ENCODE peak calls at places on chromosomes 1 and 21, in eight cellular contexts. Y, U, E, C, G, S, T and M are unnamed samples.

GRCh38 chr1:109546311-109547109 is 1.9 kb upstream of the GNAI3 start:
- DNase-seq in Y (peak; percentile 85), U (peak; percentile 95), E (peak; percentile 87), C (peak; percentile 89), G (peak; percentile 93), S (peak; percentile 83), T (peak; percentile 68), M (peak; percentile 92)

GRCh38 chr1:111880866-111881837 is 108.3 kb downstream of the KCND3 start:
- DNase-seq in Y (no peak), U (no peak), E (no peak), C (no peak), G (no peak), S (no peak), T (no peak), M (no peak)

GRCh38 chr1:216902669-216903388 is 179.6 kb upstream of the ESRRG start:
- DNase-seq in Y (no peak), U (no peak), E (no peak), C (no peak), G (peak; percentile 64), S (no peak), T (no peak), M (no peak)

GRCh38 chr1:24045766-24046165 is 65.6 kb upstream of the SRSF10 start:
- DNase-seq in Y (peak; percentile 25), U (no peak), E (no peak), C (no peak), G (no peak), S (no peak), T (no peak), M (no peak)

GRCh38 chr1:43851561-43852338 is 81.9 kb upstream of the ARTN start:
- DNase-seq in Y (no peak), U (no peak), E (no peak), C (no peak), G (no peak), S (no peak), T (no peak), M (no peak)

GRCh38 chr1:54227836-54228435 is 28.0 kb downstream of the MRPL37 start:
- DNase-seq in Y (no peak), U (no peak), E (peak; percentile 10), C (no peak), G (no peak), S (no peak), T (no peak), M (no peak)

GRCh38 chr1:231196728-231197127 is 34.9 kb downstream of the TRIM67 start:
- DNase-seq in Y (no peak), U (no peak), E (no peak), C (no peak), G (no peak), S (no peak), T (no peak), M (peak; percentile 13)

GRCh38 chr1:209384710-209385550 is 198.6 kb upstream of the CAMK1G start:
- DNase-seq in Y (no peak), U (no peak), E (no peak), C (no peak), G (no peak), S (no peak), T (no peak), M (no peak)

GRCh38 chr1:156295391-156295947 is at the start of gene GLMP:
- DNase-seq in Y (peak; percentile 69), U (peak; percentile 87), E (peak; percentile 71), C (peak; percentile 84), G (peak; percentile 78), S (peak; percentile 82), T (no peak), M (peak; percentile 89)

GRCh38 chr1:211738709-211739301 is 63.4 kb upstream of the NEK2 start:
- DNase-seq in Y (no peak), U (no peak), E (no peak), C (no peak), G (no peak), S (no peak), T (no peak), M (no peak)

GRCh38 chr1:8086071-8086470 is 60.0 kb upstream of the ERRFI1 start:
- DNase-seq in Y (no peak), U (no peak), E (no peak), C (no peak), G (no peak), S (no peak), T (no peak), M (no peak)

GRCh38 chr1:16922885-16923431 is 1.2 kb downstream of the CROCC start:
- DNase-seq in Y (no peak), U (no peak), E (no peak), C (no peak), G (no peak), S (no peak), T (no peak), M (peak; percentile 58)

GRCh38 chr1:56527548-56528302 is 51.6 kb downstream of the PLPP3 start:
- DNase-seq in Y (no peak), U (no peak), E (peak; percentile 59), C (no peak), G (no peak), S (no peak), T (no peak), M (no peak)

GRCh38 chr1:24506706-24507422 is 4.2 kb downstream of the RCAN3 start:
- DNase-seq in Y (no peak), U (no peak), E (no peak), C (no peak), G (no peak), S (no peak), T (no peak), M (no peak)

GRCh38 chr21:37837381-37837780 is 78.9 kb downstream of the KCNJ6 start:
- DNase-seq in Y (no peak), U (no peak), E (no peak), C (no peak), G (no peak), S (no peak), T (no peak), M (no peak)

GRCh38 chr21:22136770-22137169 is 1138.6 kb downstream of the NCAM2 start:
- DNase-seq in Y (no peak), U (no peak), E (no peak), C (no peak), G (no peak), S (no peak), T (no peak), M (no peak)

DNA sequence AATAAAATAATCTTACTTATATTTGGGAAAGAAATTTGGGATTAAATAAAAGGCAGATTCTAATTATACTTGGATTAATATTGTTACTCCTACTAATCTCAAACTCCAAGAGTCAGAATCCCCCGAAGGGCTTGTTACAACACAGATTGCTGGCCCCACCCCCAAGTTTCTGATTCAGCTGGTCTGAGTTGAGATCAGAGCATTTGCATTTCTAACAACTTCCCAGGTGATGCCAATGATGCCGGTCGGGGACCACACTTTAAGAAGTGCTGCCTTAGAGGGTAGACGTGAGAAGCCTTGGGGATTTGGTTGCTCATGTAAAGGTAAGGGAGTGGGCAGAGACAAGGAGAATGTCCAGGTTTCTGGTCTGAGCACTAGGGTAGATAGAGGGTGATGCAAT is 47.2 kb downstream of the FMN2 start:
- DNase-seq in Y (no peak), U (no peak), E (no peak), C (no peak), G (no peak), S (no peak), T (peak; percentile 27), M (no peak)
- H3K36me3 ChIP-seq in Y (no peaks in the 10 kb centered on the region), U (no peaks in the 10 kb centered on the region), E (no peaks in the 10 kb centered on the region), C (no peaks in the 10 kb centered on the region), G (no peaks in the 10 kb centered on the region), S (no peaks in the 10 kb centered on the region), T (no peaks in the 10 kb centered on the region), M (no peaks in the 10 kb centered on the region)

DNA sequence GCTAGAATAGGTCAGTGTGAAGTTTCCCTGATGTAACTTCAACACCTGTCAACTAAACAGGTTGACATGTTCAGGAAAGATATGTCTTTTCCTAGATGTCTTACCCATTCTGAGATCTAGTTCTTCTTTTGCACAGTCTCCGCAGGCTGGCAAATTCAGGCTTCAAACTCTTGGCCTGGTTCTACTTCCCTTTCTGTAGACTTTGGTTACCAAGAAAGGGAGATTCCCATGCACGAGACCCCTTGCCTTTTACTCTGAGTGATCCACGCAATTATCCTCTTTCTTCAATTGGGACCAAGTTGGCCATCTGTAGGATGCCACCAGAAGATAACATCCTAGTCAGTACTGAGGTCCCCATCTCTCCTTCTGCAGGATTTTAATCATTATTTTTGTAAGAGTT is 2.0 kb downstream of the CFAP45 start:
- DNase-seq in Y (no peak), U (no peak), E (no peak), C (no peak), G (no peak), S (no peak), T (no peak), M (no peak)
- H3K4me1 ChIP-seq in Y (no peaks in the 10 kb centered on the region), U (peaks cover 14% of the 10 kb centered on the region), E (peaks cover 9% of the 10 kb centered on the region), C (peaks cover 14% of the 10 kb centered on the region), G (peaks cover 34% of the 10 kb centered on the region), S (peaks cover 10% of the 10 kb centered on the region), T (peaks cover 1% of the 10 kb centered on the region), M (peaks cover 5% of the 10 kb centered on the region)

GRCh38 chr1:46767649-46768282 is 31.1 kb upstream of the CYP4B1 start:
- DNase-seq in Y (no peak), U (no peak), E (no peak), C (peak; percentile 77), G (peak; percentile 36), S (peak; percentile 83), T (no peak), M (no peak)

GRCh38 chr1:46768445-46768844 is 30.4 kb upstream of the CYP4B1 start:
- DNase-seq in Y (no peak), U (no peak), E (no peak), C (no peak), G (no peak), S (no peak), T (no peak), M (no peak)

GRCh38 chr1:46772571-46772970 is 26.3 kb upstream of the CYP4B1 start:
- DNase-seq in Y (no peak), U (no peak), E (no peak), C (no peak), G (no peak), S (no peak), T (no peak), M (no peak)

GRCh38 chr1:46769028-46769740 is 29.7 kb upstream of the CYP4B1 start:
- DNase-seq in Y (no peak), U (no peak), E (no peak), C (no peak), G (no peak), S (no peak), T (no peak), M (no peak)

DNA sequence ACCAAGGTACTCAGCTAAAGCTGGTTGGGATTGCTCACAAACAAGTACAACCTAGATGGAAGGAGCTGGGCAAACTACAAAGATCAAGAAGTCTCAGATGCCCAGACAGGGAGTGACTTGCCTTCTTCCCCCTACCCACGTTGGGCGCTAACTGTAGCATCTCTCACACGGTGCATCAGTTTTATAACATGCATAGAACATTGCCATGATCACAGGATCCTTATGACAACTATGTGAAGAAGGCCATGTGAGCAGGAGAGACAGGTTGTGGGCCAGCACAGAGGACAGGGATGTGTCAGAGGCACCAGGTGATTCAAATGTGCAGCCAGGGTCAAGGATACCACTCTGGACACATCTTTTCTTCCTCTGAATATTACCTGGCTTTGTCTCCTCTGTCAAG is 28.3 kb upstream of the CYP4B1 start:
- DNase-seq in Y (no peak), U (no peak), E (no peak), C (no peak), G (no peak), S (no peak), T (no peak), M (no peak)
- H3K9me3 ChIP-seq in Y (no peaks in the 10 kb centered on the region), U (no peaks in the 10 kb centered on the region), E (peaks cover 30% of the 10 kb centered on the region), C (no peaks in the 10 kb centered on the region), G (peaks cover 31% of the 10 kb centered on the region), S (peaks cover 22% of the 10 kb centered on the region), T (peaks cover 1% of the 10 kb centered on the region), M (peaks cover 18% of the 10 kb centered on the region)

DNA sequence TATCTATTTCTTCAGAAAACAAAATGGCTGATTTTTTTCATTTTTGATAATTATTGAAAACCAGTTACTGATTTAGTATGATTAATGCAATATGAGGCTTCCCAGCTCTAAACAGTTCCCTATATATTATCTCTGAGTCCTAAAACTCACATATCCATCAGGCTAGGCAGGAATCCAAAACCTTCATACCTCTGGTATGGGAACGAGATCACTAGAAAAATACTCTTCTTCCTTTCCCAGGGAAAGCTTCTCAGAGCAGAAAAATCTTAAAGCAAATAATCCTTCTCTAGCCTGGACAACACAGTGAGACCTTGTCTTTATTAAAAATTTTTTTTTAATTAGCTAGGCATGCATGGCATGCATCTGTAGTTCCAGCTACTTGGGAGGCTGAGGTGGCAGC is 42.5 kb downstream of the KDM5B start:
- DNase-seq in Y (no peak), U (no peak), E (no peak), C (no peak), G (no peak), S (no peak), T (no peak), M (no peak)
- H3K36me3 ChIP-seq in Y (no peaks in the 10 kb centered on the region), U (no peaks in the 10 kb centered on the region), E (no peaks in the 10 kb centered on the region), C (peaks cover 2% of the 10 kb centered on the region), G (peaks cover 89% of the 10 kb centered on the region), S (peaks cover 71% of the 10 kb centered on the region), T (peaks cover 20% of the 10 kb centered on the region), M (peaks cover 5% of the 10 kb centered on the region)